ENCODE peak calls at places on chromosomes 6 and 20, in four cellular contexts. H is nephron progenitor cell, C is GM12878, D is astrocyte of the cerebellum. N is an unnamed sample.

GRCh38 chr6:40328376-40328987 is 258.7 kb downstream of the LRFN2 start:
- DNase-seq in C (no peak), D (no peak), H (peak), N (peak)

GRCh38 chr6:56708810-56709597 is 66.3 kb upstream of the DST start:
- DNase-seq in H (no peak), D (peak), C (no peak), N (no peak)

GRCh38 chr6:128572286-128572685 is 51.9 kb upstream of the PTPRK start:
- DNase-seq in D (no peak), H (no peak), C (no peak), N (no peak)

GRCh38 chr6:31749301-31750036 is 9.7 kb downstream of the MSH5 start:
- DNase-seq in D (no peak), H (no peak), C (no peak), N (no peak)

GRCh38 chr6:146950351-146950835 is 253.8 kb upstream of the STXBP5 start:
- DNase-seq in C (no peak), H (no peak), D (no peak), N (no peak)

GRCh38 chr6:1199981-1200637 is 111.8 kb upstream of the FOXQ1 start:
- DNase-seq in C (no peak), D (no peak), H (no peak), N (no peak)

GRCh38 chr6:39753745-39754084 is 28.5 kb upstream of the KIF6 start:
- DNase-seq in C (no peak), H (no peak), D (no peak), N (no peak)

GRCh38 chr6:7106752-7107577 is 796 bp upstream of the RREB1 start:
- DNase-seq in C (no peak), D (no peak), H (peak), N (no peak)

GRCh38 chr6:75101896-75102680 is 103.8 kb downstream of the COL12A1 start:
- DNase-seq in D (no peak), H (no peak), C (no peak), N (no peak)

GRCh38 chr6:141552463-141552862 is 580.3 kb upstream of the GJE1 start:
- DNase-seq in D (peak), C (peak), H (no peak), N (no peak)

GRCh38 chr20:36548006-36548315 is 6.6 kb downstream of the MYL9 start:
- DNase-seq in H (peak), C (no peak), D (no peak), N (no peak)

GRCh38 chr20:13261460-13262301 is 40.6 kb downstream of the ISM1 start:
- DNase-seq in D (peak), H (peak), C (no peak), N (peak)

GRCh38 chr6:44073612-44074382 is 53.5 kb downstream of the MRPL14 start:
- DNase-seq in D (no peak), H (peak), C (no peak), N (no peak)

GRCh38 chr6:53894086-53894485 is 99.3 kb downstream of the LRRC1 start:
- DNase-seq in C (no peak), H (no peak), D (no peak), N (no peak)

GRCh38 chr6:134123666-134124208 is 71.3 kb upstream of the SLC2A12 start:
- DNase-seq in C (peak), D (peak), H (no peak), N (no peak)

GRCh38 chr20:23928788-23929187 is 49.2 kb upstream of the CST5 start:
- DNase-seq in H (no peak), D (no peak), C (no peak), N (no peak)

GRCh38 chr6:123064038-123064437 is 68.0 kb downstream of the CLVS2 start:
- DNase-seq in H (no peak), D (no peak), C (no peak), N (no peak)

GRCh38 chr20:48679603-48680002 is 148.2 kb downstream of the PREX1 start:
- DNase-seq in C (no peak), H (peak), D (no peak), N (no peak)

GRCh38 chr6:41286544-41287346 is at the start of gene TREM1:
- DNase-seq in C (no peak), D (no peak), H (no peak), N (no peak)

GRCh38 chr6:6057442-6058053 is 50.8 kb upstream of the NRN1 start:
- DNase-seq in D (peak), C (peak), H (no peak), N (no peak)

GRCh38 chr20:32638848-32639247 is 34.9 kb downstream of the C20orf203 start:
- DNase-seq in D (no peak), H (no peak), C (no peak), N (no peak)

GRCh38 chr20:38883081-38883980 is 42.9 kb upstream of the FAM83D start:
- DNase-seq in C (no peak), D (no peak), H (no peak), N (peak)

GRCh38 chr20:18527836-18528235 is 20.1 kb downstream of the SEC23B start:
- DNase-seq in H (no peak), C (no peak), D (no peak), N (no peak)

GRCh38 chr20:8255945-8256632 is 124.0 kb downstream of the PLCB1 start:
- DNase-seq in H (no peak), C (no peak), D (no peak), N (no peak)

GRCh38 chr20:53800418-53800817 is 206.8 kb upstream of the ZNF217 start:
- DNase-seq in C (no peak), D (no peak), H (no peak), N (no peak)

GRCh38 chr20:62219992-62220665 is at the start of gene HRH3:
- DNase-seq in C (no peak), D (no peak), H (peak), N (peak)

GRCh38 chr20:57851786-57852185 is 142.0 kb upstream of the PMEPA1 start:
- DNase-seq in D (peak), C (no peak), H (no peak), N (no peak)

DNA sequence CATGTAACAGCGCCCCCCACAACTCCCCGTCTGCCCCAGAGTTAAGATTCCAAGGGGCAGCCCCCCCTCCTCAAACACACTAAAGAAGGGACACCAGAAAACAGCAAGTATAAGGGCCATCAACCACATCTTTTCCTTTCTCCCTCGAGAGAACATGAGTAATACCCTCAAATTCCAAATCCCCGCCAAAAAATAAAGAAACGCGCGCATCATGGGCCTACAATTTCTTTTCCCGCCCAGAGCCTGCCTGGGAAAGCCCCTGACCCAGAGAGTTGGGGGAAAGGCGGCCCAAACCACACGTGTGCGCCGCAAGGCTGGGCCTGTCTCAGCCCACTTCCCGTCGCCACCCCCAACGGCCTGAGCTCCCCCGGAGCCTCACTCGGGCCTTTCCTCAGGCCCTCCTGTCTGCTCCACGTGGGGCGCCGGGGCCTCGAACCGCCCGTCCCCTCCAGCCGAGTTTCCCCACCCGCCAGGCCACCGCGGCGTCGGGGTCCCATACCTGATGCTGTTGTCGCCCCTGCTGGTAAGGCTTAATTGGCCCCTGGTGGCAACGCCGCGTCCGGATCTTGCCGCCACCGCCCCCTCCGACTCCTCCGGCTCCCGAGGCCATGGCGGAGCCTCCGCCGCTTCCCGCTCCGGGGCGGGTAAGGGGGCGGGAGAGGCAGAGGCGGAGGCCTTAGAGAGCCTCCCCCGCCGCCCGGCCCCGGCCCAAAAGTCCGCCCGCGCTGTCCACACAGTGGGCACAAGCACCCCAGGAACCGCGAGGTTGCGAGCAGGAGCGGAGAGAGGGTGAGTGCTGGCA is 746 bp downstream of the NUP153 start:
- DNase-seq in H (peak), D (peak), C (no peak), N (peak)
- TF ChIP-seq CTCF in H (no peak), D (peak), C (peak), N (no peak)

GRCh38 chr6:29602564-29603361 is 17.8 kb downstream of the OR2H2 start:
- DNase-seq in C (no peak), D (no peak), H (peak), N (peak)
- TF ChIP-seq CTCF in C (peak), D (peak), H (peak), N (peak)

GRCh38 chr6:66556936-66557335 is 849.9 kb upstream of the EYS start:
- DNase-seq in H (no peak), D (no peak), C (no peak), N (no peak)

GRCh38 chr6:66561479-66561878 is 854.5 kb upstream of the EYS start:
- DNase-seq in C (no peak), D (no peak), H (no peak), N (no peak)

GRCh38 chr6:66555082-66555481 is 848.1 kb upstream of the EYS start:
- DNase-seq in D (no peak), C (no peak), H (no peak), N (no peak)

GRCh38 chr6:66558189-66558588 is 851.2 kb upstream of the EYS start:
- DNase-seq in D (no peak), C (no peak), H (no peak), N (no peak)
- TF ChIP-seq CTCF in D (no peak), C (peak), H (no peak), N (peak)

GRCh38 chr6:105036371-105036770 is 79.5 kb downstream of the LIN28B start:
- DNase-seq in D (no peak), H (no peak), C (no peak), N (no peak)
- TF ChIP-seq CTCF in D (no peak), H (no peak), C (no peak), N (no peak)

DNA sequence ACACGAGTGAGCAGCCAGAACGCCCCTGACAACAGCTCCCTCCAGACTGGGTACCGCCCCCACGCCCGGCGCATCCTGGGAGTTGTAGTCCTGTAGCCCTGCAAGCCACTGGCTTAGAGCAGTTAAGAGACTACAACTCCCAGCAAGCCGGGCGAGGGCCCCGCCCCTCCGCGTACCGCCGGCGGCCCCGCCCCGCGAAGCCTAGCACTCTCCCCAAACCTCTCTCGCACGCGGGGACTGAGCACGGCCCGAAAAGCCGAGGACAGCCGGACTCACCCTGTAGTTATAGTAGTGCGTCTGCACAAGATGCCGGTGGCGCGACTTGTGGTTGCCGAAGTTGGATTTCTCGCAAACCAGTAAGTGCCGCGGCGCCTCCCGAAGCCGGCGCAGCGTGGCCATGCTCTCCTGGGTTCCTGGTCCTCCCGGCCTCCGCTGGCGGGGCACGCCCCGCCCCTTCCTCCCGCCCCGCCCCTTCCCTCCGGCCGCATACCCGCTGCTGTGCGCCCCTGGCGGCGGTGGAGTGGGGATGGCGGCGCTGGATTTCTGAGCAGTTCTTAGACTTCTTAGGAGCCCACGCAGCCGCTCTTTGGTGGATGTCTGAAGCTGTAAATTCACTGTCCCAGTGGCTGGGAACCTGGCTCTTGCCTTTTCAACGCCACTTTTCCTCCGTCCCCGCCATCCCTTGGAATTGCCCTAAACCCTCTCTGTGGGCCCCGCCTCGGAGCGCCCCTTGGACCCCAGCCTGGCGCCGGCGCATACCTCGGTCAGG is at the start of gene RPP40:
- DNase-seq in D (peak), H (peak), C (peak), N (peak)
- TF ChIP-seq CTCF in D (peak), H (peak), C (peak), N (peak)

GRCh38 chr6:21587925-21588811 is 5.4 kb upstream of the SOX4 start:
- DNase-seq in H (peak), D (no peak), C (no peak), N (peak)

GRCh38 chr6:21592953-21593352 is 598 bp upstream of the SOX4 start:
- DNase-seq in H (no peak), D (no peak), C (no peak), N (no peak)

GRCh38 chr6:21587182-21587924 is 6.2 kb upstream of the SOX4 start:
- DNase-seq in D (no peak), C (no peak), H (peak), N (peak)

GRCh38 chr6:21588812-21589811 is 4.4 kb upstream of the SOX4 start:
- DNase-seq in C (no peak), H (peak), D (peak), N (peak)

DNA sequence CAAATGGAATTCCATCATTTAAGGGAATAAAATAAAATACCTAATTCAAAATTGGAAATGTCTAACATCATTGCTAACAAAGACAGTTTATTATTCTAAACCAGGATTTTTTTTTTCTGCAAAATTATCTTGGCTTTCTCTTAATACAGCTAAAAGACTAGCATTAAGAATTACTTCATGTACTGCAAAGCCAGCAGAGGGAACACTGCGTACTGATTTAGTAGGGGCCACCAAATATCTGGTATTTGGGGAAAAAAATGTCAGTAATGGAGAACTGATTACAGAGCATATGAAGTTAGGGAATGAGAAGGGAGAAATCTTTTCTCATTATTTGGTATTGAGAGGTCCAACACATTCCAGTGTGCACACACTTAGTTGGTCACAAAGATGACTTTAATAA is 3.2 kb upstream of the SOX4 start:
- DNase-seq in C (no peak), D (no peak), H (no peak), N (no peak)
- TF ChIP-seq CTCF in C (no peak), D (no peak), H (no peak), N (no peak)

GRCh38 chr20:889932-890463 is 26.1 kb downstream of the ANGPT4 start:
- DNase-seq in H (no peak), D (no peak), C (no peak), N (no peak)

GRCh38 chr20:889110-889509 is 27.0 kb downstream of the ANGPT4 start:
- DNase-seq in H (no peak), C (no peak), D (no peak), N (no peak)

GRCh38 chr20:884983-885952 is 30.9 kb downstream of the ANGPT4 start:
- DNase-seq in C (no peak), D (no peak), H (peak), N (peak)

GRCh38 chr20:888057-888456 is 28.1 kb downstream of the ANGPT4 start:
- DNase-seq in H (no peak), D (no peak), C (no peak), N (no peak)

GRCh38 chr20:887137-887536 is 29.0 kb downstream of the ANGPT4 start:
- DNase-seq in H (no peak), C (no peak), D (no peak), N (no peak)
- TF ChIP-seq CTCF in H (no peak), C (no peak), D (no peak), N (no peak)

DNA sequence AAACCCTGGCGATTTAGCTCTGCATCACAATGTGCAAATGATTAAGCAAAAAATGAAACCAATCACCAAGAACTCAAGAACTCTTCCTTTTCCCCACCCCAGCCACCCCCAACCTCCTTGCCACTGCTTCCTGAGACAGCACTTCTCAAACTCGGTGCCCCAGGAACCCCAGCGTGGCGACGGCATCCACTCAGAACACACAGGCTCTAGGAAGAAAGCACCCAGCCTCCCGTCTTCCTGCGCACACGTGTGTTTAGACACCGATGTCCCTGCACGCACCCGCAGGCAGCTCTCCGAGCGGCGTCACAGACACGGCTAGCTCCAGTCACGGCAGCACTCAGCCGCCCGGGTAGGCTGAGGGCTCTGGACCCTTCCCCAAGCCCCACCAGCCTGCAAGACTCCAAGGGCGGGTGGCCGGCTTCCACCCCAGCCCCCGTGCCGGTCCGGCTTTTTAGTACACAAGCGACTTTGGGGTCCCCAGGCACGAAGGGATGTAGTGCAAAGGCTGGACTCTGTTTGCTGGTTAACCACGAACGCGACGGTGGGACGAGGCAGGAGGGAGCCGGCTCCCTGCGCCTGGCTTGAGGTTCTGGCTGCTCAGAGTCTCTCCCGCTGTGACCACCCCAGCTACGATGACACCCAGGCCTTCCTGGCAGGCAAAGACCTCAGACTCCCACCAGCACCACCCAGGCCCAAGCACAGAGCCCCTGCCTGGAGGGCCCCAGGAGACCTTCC is 51.9 kb downstream of the KCNQ2 start:
- DNase-seq in C (no peak), H (no peak), D (no peak), N (no peak)
- TF ChIP-seq CTCF in C (no peak), H (no peak), D (no peak), N (no peak)